ENCODE peak calls at places on chromosomes 2 and 18, in seven cellular contexts. L, R, C, Q, U, J and A are unnamed samples.

GRCh38 chr2:223166215-223166493 is 114.2 kb downstream of the KCNE4 start:
- DNase-seq in C (no peak), Q (no peak), R (no peak), L (no peak), J (no peak), U (no peak), A (no peak)

GRCh38 chr2:99806758-99807157 is 316.9 kb upstream of the REV1 start:
- DNase-seq in R (no peak), C (no peak), Q (no peak), J (no peak), L (peak; percentile 81), U (peak; percentile 28), A (no peak)

GRCh38 chr2:63669596-63669995 is 80.8 kb downstream of the MDH1 start:
- DNase-seq in Q (no peak), R (no peak), J (no peak), C (no peak), L (peak; percentile 68), U (no peak), A (no peak)

GRCh38 chr2:41910126-41910525 is 137.7 kb upstream of the PKDCC start:
- DNase-seq in U (no peak), L (peak; percentile 77), Q (no peak), J (no peak), C (no peak), R (no peak), A (no peak)

GRCh38 chr2:167355796-167356195 is 467.5 kb downstream of the XIRP2 start:
- DNase-seq in R (no peak), U (no peak), C (no peak), Q (no peak), J (no peak), L (peak; percentile 80), A (no peak)

GRCh38 chr2:37764739-37765138 is 93.3 kb upstream of the CDC42EP3 start:
- DNase-seq in L (no peak), C (no peak), R (no peak), Q (no peak), J (no peak), U (no peak), A (no peak)

GRCh38 chr18:72325307-72325706 is 218.8 kb downstream of the CBLN2 start:
- DNase-seq in J (no peak), R (no peak), C (no peak), U (no peak), L (no peak), Q (no peak), A (no peak)

GRCh38 chr18:57644540-57644939 is 22.9 kb upstream of the NARS1 start:
- DNase-seq in L (peak; percentile 17), Q (no peak), U (no peak), R (no peak), C (no peak), J (no peak), A (no peak)

GRCh38 chr18:35776481-35776880 is 194.9 kb downstream of the GALNT1 start:
- DNase-seq in R (no peak), U (no peak), Q (no peak), C (no peak), L (no peak), J (no peak), A (no peak)

GRCh38 chr2:146927080-146927714 is 917.6 kb upstream of the ACVR2A start:
- DNase-seq in C (no peak), R (peak; percentile 31), Q (no peak), U (no peak), L (peak; percentile 31), J (no peak), A (peak; percentile 40)

GRCh38 chr2:23593396-23594078 is 208.6 kb downstream of the KLHL29 start:
- DNase-seq in R (no peak), U (no peak), Q (no peak), J (no peak), C (no peak), L (no peak), A (no peak)

GRCh38 chr2:101983486-101983885 is 8.3 kb upstream of the IL1R2 start:
- DNase-seq in Q (no peak), C (no peak), L (no peak), R (no peak), U (no peak), J (no peak), A (no peak)

GRCh38 chr2:27016801-27017325 is 15.9 kb upstream of the TMEM214 start:
- DNase-seq in J (peak; percentile 69), U (peak; percentile 25), L (peak; percentile 77), Q (no peak), R (peak; percentile 56), C (no peak), A (peak; percentile 67)

GRCh38 chr18:60019463-60019840 is 119.7 kb downstream of the PMAIP1 start:
- DNase-seq in R (no peak), L (peak; percentile 87), J (no peak), C (no peak), U (peak; percentile 71), Q (no peak), A (no peak)

GRCh38 chr2:171244970-171245782 is 84.5 kb upstream of the TLK1 start:
- DNase-seq in L (peak; percentile 44), C (no peak), Q (no peak), J (no peak), U (peak; percentile 33), R (no peak), A (no peak)

GRCh38 chr2:240894006-240894405 is 1.9 kb downstream of the MAB21L4 start:
- DNase-seq in C (no peak), R (no peak), U (no peak), J (no peak), L (no peak), Q (no peak), A (no peak)

GRCh38 chr18:58429442-58429841 is 199.4 kb downstream of the ALPK2 start:
- DNase-seq in U (no peak), Q (no peak), J (no peak), L (no peak), C (no peak), R (no peak), A (no peak)

GRCh38 chr2:54483426-54483825 is 27.3 kb downstream of the SPTBN1 start:
- DNase-seq in R (peak; percentile 82), C (no peak), U (no peak), Q (no peak), J (no peak), L (no peak), A (no peak)